ENCODE peak calls at places on chromosomes 3 and 15, in five cellular contexts. S, F, U, G and M are unnamed samples. For H3K4me1, the result is how much of the 10 kb centered on the place peaks cover.

GRCh38 chr3:175932586-175932985 is 1073.5 kb downstream of the NAALADL2 start:
- DNase-seq in U (no peak), F (no peak), G (peak), S (no peak), M (no peak)

GRCh38 chr3:72679540-72680198 is 168.6 kb downstream of the SHQ1 start:
- DNase-seq in U (no peak), S (no peak), G (peak), F (no peak), M (no peak)

GRCh38 chr15:48285329-48286214 is 45.7 kb upstream of the DUT start:
- DNase-seq in F (peak), G (peak), U (no peak), S (peak), M (peak)

GRCh38 chr3:197186887-197187588 is 111.4 kb downstream of the DLG1 start:
- DNase-seq in G (peak), U (no peak), S (no peak), F (no peak), M (no peak)

GRCh38 chr15:73165435-73165834 is 113.2 kb downstream of the NEO1 start:
- DNase-seq in G (no peak), S (no peak), F (no peak), U (no peak), M (no peak)

GRCh38 chr3:158749977-158750376 is 17.7 kb upstream of the RARRES1 start:
- DNase-seq in G (no peak), U (no peak), S (no peak), F (no peak), M (no peak)

GRCh38 chr3:134618986-134619615 is 31.7 kb downstream of the KY start:
- DNase-seq in G (no peak), S (no peak), U (no peak), F (no peak), M (no peak)

GRCh38 chr15:68691667-68692066 is 112.9 kb downstream of the CORO2B start:
- DNase-seq in U (no peak), F (no peak), G (no peak), S (peak), M (peak)

GRCh38 chr3:170815340-170815739 is 54.7 kb downstream of the RPL22L1 start:
- DNase-seq in F (peak), U (no peak), G (no peak), S (no peak), M (no peak)

GRCh38 chr3:47016086-47016933 is 36.8 kb downstream of the NBEAL2 start:
- DNase-seq in U (no peak), S (no peak), G (no peak), F (no peak), M (no peak)

GRCh38 chr3:192930585-192930984 is 12.9 kb upstream of the MB21D2 start:
- DNase-seq in F (no peak), G (no peak), U (no peak), S (no peak), M (no peak)

GRCh38 chr3:123632161-123632655 is 47.4 kb upstream of the HACD2 start:
- DNase-seq in F (no peak), S (peak), G (peak), U (no peak), M (peak)

GRCh38 chr3:35932995-35933394 is 293.7 kb downstream of the ARPP21 start:
- DNase-seq in G (peak), S (peak), U (no peak), F (no peak), M (no peak)

DNA sequence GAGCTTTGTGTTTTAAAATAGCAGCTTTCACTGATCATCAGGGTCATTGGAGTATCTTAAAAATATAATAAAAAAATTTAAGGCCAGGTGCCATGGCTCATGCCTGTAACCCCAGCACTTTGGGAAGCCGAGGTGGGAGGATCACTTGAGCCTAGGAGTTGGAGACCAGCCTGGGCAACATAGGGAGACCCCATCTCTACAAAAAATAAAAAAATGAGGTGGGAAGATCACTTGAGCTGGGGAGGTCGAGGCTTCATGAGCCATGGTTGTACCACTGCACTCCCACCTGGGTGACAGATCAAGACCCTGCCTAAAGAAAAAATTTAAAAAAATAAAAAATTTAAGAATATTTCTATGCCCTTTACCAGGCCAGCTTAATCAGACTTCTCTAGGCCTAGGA is 1.5 kb downstream of the HMCES start:
- DNase-seq in F (no peak), G (no peak), U (no peak), S (no peak), M (no peak)
- H3K4me1 ChIP-seq in F (under half), G (under half), U (under half), S (under half), M (under half)

GRCh38 chr3:184491867-184492615 is 69.5 kb upstream of the EPHB3 start:
- DNase-seq in U (no peak), F (no peak), G (no peak), S (peak), M (no peak)
- H3K4me3 ChIP-seq in U (peak), F (no peak), G (peak), S (no peak), M (peak)

GRCh38 chr3:65953301-65953812 is 85.4 kb downstream of the MAGI1 start:
- DNase-seq in G (no peak), F (peak), S (peak), U (peak), M (peak)

GRCh38 chr3:65952842-65953241 is 85.9 kb downstream of the MAGI1 start:
- DNase-seq in U (no peak), G (no peak), F (no peak), S (no peak), M (no peak)

GRCh38 chr3:65948833-65949573 is 89.7 kb downstream of the MAGI1 start:
- DNase-seq in U (no peak), S (no peak), F (no peak), G (no peak), M (no peak)

GRCh38 chr3:65951836-65952505 is 86.7 kb downstream of the MAGI1 start:
- DNase-seq in F (no peak), G (peak), S (no peak), U (no peak), M (no peak)

DNA sequence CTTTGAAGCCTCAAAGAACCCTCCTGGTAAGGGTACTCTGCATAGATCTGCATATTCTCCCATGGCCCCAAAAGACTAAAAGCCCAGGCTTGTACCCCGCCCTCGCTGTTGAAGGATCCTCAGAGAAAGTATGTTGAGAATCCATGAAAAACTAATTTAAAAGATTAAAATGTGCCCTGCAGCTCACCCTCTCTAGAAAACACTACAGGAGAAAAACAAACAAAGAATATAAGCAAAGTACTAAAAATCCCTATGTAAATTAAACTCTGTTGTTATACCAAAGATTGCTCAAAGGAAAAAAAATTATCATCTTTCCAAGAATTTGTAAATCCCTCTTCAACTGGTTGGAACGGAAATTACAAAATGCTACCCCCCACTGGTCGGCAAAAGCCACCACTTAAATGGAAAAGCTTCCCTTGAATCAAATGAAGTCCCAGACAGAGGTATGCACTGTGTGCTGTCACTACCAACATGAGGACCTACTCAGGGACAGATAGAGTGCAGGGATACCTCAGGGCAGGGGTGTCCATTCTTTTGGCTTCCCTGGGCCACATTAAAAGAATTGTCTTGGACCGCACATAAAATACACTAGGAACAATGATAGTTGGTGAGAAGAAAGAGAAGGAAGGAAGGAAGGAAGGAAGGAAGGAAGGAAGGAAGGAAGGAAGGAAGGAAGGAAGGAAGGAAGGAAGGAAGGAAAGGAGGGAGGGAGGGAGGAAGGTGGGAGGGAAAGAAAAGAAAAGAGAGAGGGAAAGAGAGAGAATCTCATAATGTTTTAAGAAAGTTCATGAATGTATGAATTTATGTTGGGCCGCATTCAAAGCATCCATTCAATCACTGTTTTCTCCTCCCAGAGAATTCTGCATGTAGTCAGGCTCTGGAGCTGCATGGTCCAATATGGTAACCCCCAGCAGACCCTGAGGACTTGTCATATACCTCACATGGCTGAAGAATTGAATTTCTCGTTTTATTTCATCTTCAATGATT is 88.1 kb downstream of the MAGI1 start:
- DNase-seq in S (no peak), F (no peak), G (peak), U (no peak), M (no peak)
- H3K4me1 ChIP-seq in S (under half), F (under half), G (under half), U (under half), M (under half)

GRCh38 chr15:70063284-70063991 is 34.3 kb downstream of the TLE3 start:
- DNase-seq in S (no peak), G (no peak), F (no peak), U (no peak), M (no peak)
- H3K4me3 ChIP-seq in S (no peak), G (no peak), F (no peak), U (no peak), M (no peak)